ENCODE peak calls at places on chromosomes 11 and 22, in six cellular contexts. L, Q, K, S, C and I are unnamed samples.
A peak's percentile ranks its signal among the peaks of the same experiment; 100 is the strongest.

GRCh38 chr22:20953668-20954500 is 13.2 kb upstream of the AIFM3 start:
- DNase-seq in Q (no peak), S (no peak), L (peak; percentile 67), K (no peak), C (no peak), I (no peak)

GRCh38 chr22:34038801-34039200 is 118.5 kb upstream of the LARGE1 start:
- DNase-seq in S (no peak), L (no peak), C (no peak), Q (no peak), K (no peak), I (no peak)

GRCh38 chr11:2790581-2790925 is 90.8 kb upstream of the KCNQ1OT1 start:
- DNase-seq in Q (no peak), C (no peak), S (no peak), K (peak; percentile 39), L (no peak), I (no peak)

GRCh38 chr22:16965560-16965959 is 42.5 kb downstream of the GAB4 start:
- DNase-seq in L (no peak), Q (no peak), C (no peak), K (no peak), S (no peak), I (no peak)

GRCh38 chr11:10407055-10407454 is 48.0 kb upstream of the AMPD3 start:
- DNase-seq in L (peak; percentile 24), S (peak; percentile 40), C (peak; percentile 65), K (no peak), Q (no peak), I (no peak)

GRCh38 chr11:125071831-125072209 is 8.7 kb downstream of the SLC37A2 start:
- DNase-seq in L (no peak), K (no peak), S (no peak), Q (no peak), C (peak; percentile 34), I (no peak)

GRCh38 chr22:17101475-17102296 is 16.9 kb downstream of the IL17RA start:
- DNase-seq in C (no peak), L (no peak), Q (no peak), S (no peak), K (no peak), I (no peak)

GRCh38 chr11:22769081-22769480 is 60.5 kb downstream of the SVIP start:
- DNase-seq in C (no peak), L (no peak), S (no peak), Q (no peak), K (no peak), I (no peak)

GRCh38 chr22:43851979-43852307 is 10.4 kb downstream of the SULT4A1 start:
- DNase-seq in L (no peak), S (no peak), C (no peak), Q (no peak), K (no peak), I (no peak)

GRCh38 chr11:101061606-101062005 is 68.0 kb downstream of the PGR start:
- DNase-seq in K (no peak), C (no peak), L (no peak), Q (no peak), S (no peak), I (no peak)

GRCh38 chr22:43106302-43106701 is 4.2 kb upstream of the BIK start:
- DNase-seq in S (no peak), Q (no peak), C (no peak), K (no peak), L (no peak), I (no peak)

GRCh38 chr11:125214466-125215204 is 50.1 kb downstream of the PKNOX2 start:
- DNase-seq in Q (no peak), K (no peak), S (no peak), C (no peak), L (no peak), I (peak; percentile 75)

GRCh38 chr11:124644426-124645280 is 22.0 kb downstream of the TBRG1 start:
- DNase-seq in L (peak; percentile 64), C (peak; percentile 81), S (peak; percentile 50), K (peak; percentile 68), Q (no peak), I (peak; percentile 52)

GRCh38 chr11:32136654-32137053 is 45.8 kb downstream of the RCN1 start:
- DNase-seq in L (no peak), K (no peak), S (no peak), C (no peak), Q (no peak), I (no peak)

GRCh38 chr11:75809991-75810390 is 5.0 kb upstream of the UVRAG start:
- DNase-seq in S (no peak), C (no peak), K (no peak), Q (no peak), L (no peak), I (no peak)

GRCh38 chr22:39098026-39098425 is 982 bp downstream of the APOBEC3H start:
- DNase-seq in C (no peak), Q (peak; percentile 76), S (no peak), K (no peak), L (no peak), I (no peak)

GRCh38 chr22:37983860-37984791 is at the start of gene SOX10:
- DNase-seq in C (no peak), K (peak; percentile 70), S (no peak), Q (no peak), L (no peak), I (no peak)

GRCh38 chr11:130737866-130738431 is 178.3 kb downstream of the SNX19 start:
- DNase-seq in Q (no peak), S (no peak), L (no peak), K (no peak), C (no peak), I (no peak)

GRCh38 chr11:45366196-45366595 is 80.1 kb upstream of the SYT13 start:
- DNase-seq in S (no peak), Q (no peak), K (no peak), C (no peak), L (no peak), I (no peak)

GRCh38 chr11:64916040-64916847 is 765 bp downstream of the ATG2A start:
- DNase-seq in K (no peak), S (no peak), L (peak; percentile 55), Q (no peak), C (peak; percentile 80), I (no peak)

GRCh38 chr11:72706579-72706978 is 32.4 kb upstream of the PDE2A start:
- DNase-seq in C (no peak), S (no peak), K (no peak), Q (no peak), L (no peak), I (no peak)

GRCh38 chr22:31826443-31826842 is 72.6 kb downstream of the DEPDC5 start:
- DNase-seq in C (no peak), Q (no peak), L (no peak), S (no peak), K (no peak), I (no peak)

GRCh38 chr11:93192163-93192562 is 5.6 kb downstream of the SLC36A4 start:
- DNase-seq in K (no peak), S (no peak), Q (no peak), L (no peak), C (peak; percentile 38), I (peak; percentile 44)

GRCh38 chr11:67698247-67698646 is 23.8 kb upstream of the ALDH3B2 start:
- DNase-seq in S (peak; percentile 22), Q (no peak), K (peak; percentile 44), C (peak; percentile 60), L (peak; percentile 49), I (peak; percentile 18)

GRCh38 chr22:46079861-46080821 is 70.2 kb upstream of the PPARA start:
- DNase-seq in L (no peak), S (no peak), K (no peak), Q (no peak), C (no peak), I (no peak)

DNA sequence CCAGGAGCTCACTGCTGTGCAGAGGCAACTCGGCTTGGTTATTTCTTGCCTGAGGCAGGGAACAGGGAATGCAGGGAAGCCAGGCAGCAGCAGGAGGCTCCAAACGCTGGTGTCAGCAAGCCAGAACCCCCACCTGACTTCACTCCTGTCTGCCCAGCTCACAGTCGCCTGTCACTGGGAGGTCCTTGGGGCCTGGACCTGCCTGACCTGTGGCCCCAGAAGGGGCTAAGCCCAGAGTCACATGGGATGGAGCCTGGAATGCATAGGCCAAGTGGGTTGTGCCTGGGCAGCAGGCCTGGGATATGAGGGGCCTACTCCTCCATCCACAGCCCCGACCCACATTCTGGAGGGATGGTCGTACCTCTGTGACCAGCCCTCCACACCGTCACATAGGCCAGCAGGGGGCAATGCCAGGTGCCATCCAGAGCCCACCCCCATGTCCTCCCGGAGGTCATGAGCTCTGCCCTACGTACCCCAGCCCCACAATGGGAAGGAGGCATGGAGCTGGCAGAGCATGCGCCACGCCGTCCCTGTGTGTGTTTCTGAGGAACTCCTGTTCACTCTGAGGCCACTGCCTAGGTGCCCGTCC is 5.2 kb downstream of the RASSF7 start:
- DNase-seq in S (no peak), L (peak; percentile 28), Q (no peak), K (no peak), C (no peak), I (no peak)
- TF ChIP-seq ZNF274 in S (no peak), L (no peak), Q (no peak), K (no peak), C (no peak), I (no peak)

DNA sequence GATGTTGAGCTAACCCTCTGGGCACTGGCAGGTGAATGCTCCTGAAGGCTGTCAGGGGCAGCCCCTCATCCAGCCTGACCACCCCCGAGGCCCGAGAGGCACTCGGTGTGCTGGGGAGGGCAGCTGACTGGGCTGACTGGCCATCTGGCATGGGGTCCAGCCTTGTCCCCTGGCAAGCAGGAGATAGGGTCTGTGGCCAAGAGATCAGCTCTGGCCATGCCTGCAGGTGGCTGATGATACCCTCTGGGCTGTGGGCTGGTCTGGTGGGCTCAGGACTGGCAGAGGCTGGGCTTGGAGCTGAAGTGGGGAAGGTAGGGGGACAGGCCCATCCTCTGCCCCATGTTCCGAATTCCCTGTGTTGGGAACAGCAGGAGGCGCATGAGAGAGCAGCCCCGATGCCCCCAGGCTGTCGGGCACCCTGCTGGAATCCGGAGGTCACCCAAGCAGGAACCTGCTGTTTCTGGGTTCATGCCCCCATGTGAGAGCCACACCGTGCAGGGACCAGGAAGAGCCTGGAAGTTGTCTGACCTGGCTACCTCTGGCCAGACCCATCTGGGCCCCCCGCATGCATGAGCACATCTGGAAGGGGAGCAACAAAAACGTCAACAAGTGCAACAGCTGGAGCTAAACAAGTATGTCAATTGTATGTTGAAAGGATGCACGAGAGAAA is 527.0 kb downstream of the TBC1D22A start:
- DNase-seq in L (no peak), C (no peak), K (no peak), S (no peak), Q (no peak), I (no peak)
- H3K9me3 ChIP-seq in L (no peaks in the 10 kb centered on the region), C (no peaks in the 10 kb centered on the region), K (peaks cover 71% of the 10 kb centered on the region), S (no peaks in the 10 kb centered on the region), Q (no peaks in the 10 kb centered on the region), I (no peaks in the 10 kb centered on the region)

GRCh38 chr11:19829109-19829790 is 116.6 kb downstream of the NAV2 start:
- DNase-seq in Q (no peak), C (no peak), K (no peak), L (no peak), S (no peak), I (no peak)
- H3K4me1 ChIP-seq in Q (peaks cover 7% of the 10 kb centered on the region), C (no peaks in the 10 kb centered on the region), K (peaks cover 35% of the 10 kb centered on the region), L (no peaks in the 10 kb centered on the region), S (no peaks in the 10 kb centered on the region), I (no peaks in the 10 kb centered on the region)

DNA sequence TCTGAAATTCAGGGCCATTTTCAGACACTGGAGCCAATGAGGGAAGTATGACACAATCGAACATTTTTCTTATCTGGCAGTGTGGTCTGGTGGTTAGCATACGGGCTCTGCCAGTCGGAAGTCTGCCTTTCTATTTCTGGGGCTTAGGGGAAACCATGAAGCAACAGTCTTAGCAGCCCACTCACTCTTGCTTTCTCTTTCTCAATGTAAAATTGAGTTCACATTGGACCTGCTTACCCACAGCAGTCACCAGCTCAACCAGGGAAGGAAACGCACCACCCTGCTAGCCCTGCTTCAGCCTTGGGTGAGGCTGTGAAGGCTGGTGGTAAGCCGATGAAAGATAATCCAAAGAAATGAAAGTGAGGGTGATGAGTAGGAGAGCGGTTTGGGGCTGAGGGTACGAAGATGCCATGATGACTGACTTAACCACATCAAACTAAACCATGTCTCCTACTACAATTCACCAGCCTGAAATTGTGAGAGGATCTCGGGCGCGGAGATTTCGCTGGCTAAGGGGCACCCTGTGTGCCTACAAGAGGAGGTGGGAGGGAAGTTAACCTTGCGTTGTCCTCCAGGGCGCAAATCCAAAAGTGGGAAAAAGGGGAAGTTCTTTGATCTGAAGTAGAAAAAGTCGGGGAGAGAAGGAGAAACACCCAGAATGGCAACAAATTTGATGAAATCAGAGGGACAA is 2.0 kb upstream of the LMO2 start:
- DNase-seq in C (peak; percentile 60), S (no peak), Q (peak; percentile 92), L (no peak), K (no peak), I (no peak)
- TF ChIP-seq ZNF274 in C (no peak), S (no peak), Q (no peak), L (no peak), K (no peak), I (no peak)